ENCODE peak calls at places on chromosomes 13 and 19, in five cellular contexts. One of them, this sample, is unnamed.

GRCh38 chr19:2554856-2555255 is 78.9 kb downstream of the GADD45B start:
- DNase-seq in heart right ventricle: no peak
- DNase-seq in fibroblast of pulmonary artery: peak
- DNase-seq in ovary: no peak
- DNase-seq in OCI-LY7: no peak
- DNase-seq in this sample: no peak

GRCh38 chr19:57759096-57759495 is 10.4 kb upstream of the ZNF586 start:
- DNase-seq in heart right ventricle: no peak
- DNase-seq in fibroblast of pulmonary artery: no peak
- DNase-seq in ovary: no peak
- DNase-seq in OCI-LY7: no peak
- DNase-seq in this sample: no peak

GRCh38 chr19:32339988-32340874 is 5.2 kb upstream of the ZNF507 start:
- DNase-seq in heart right ventricle: peak
- DNase-seq in fibroblast of pulmonary artery: peak
- DNase-seq in ovary: peak
- DNase-seq in OCI-LY7: peak
- DNase-seq in this sample: peak

GRCh38 chr19:32649751-32650150 is 25.2 kb downstream of the ANKRD27 start:
- DNase-seq in heart right ventricle: peak
- DNase-seq in fibroblast of pulmonary artery: no peak
- DNase-seq in ovary: no peak
- DNase-seq in OCI-LY7: no peak
- DNase-seq in this sample: no peak

GRCh38 chr19:33472696-33473624 is 48.6 kb downstream of the PEPD start:
- DNase-seq in heart right ventricle: no peak
- DNase-seq in fibroblast of pulmonary artery: peak
- DNase-seq in ovary: no peak
- DNase-seq in OCI-LY7: no peak
- DNase-seq in this sample: peak

GRCh38 chr19:33484226-33484774 is 37.3 kb downstream of the PEPD start:
- DNase-seq in heart right ventricle: no peak
- DNase-seq in fibroblast of pulmonary artery: no peak
- DNase-seq in ovary: no peak
- DNase-seq in OCI-LY7: no peak
- DNase-seq in this sample: no peak

GRCh38 chr13:44879452-44880058 is 109.7 kb downstream of the NUFIP1 start:
- DNase-seq in heart right ventricle: no peak
- DNase-seq in fibroblast of pulmonary artery: peak
- DNase-seq in ovary: no peak
- DNase-seq in OCI-LY7: peak
- DNase-seq in this sample: peak

GRCh38 chr13:77309254-77309653 is 17.6 kb downstream of the MYCBP2 start:
- DNase-seq in heart right ventricle: no peak
- DNase-seq in fibroblast of pulmonary artery: no peak
- DNase-seq in ovary: no peak
- DNase-seq in OCI-LY7: no peak
- DNase-seq in this sample: no peak

GRCh38 chr13:87661471-87661870 is 9.7 kb upstream of the SLITRK5 start:
- DNase-seq in heart right ventricle: no peak
- DNase-seq in fibroblast of pulmonary artery: peak
- DNase-seq in ovary: no peak
- DNase-seq in OCI-LY7: no peak
- DNase-seq in this sample: peak

GRCh38 chr13:102769679-102770078 is 3.9 kb downstream of the TEX30 start:
- DNase-seq in heart right ventricle: no peak
- DNase-seq in fibroblast of pulmonary artery: peak
- DNase-seq in ovary: no peak
- DNase-seq in OCI-LY7: no peak
- DNase-seq in this sample: peak

GRCh38 chr19:13163609-13164364 is 13.6 kb downstream of the IER2 start:
- DNase-seq in heart right ventricle: peak
- DNase-seq in fibroblast of pulmonary artery: peak
- DNase-seq in ovary: peak
- DNase-seq in OCI-LY7: peak
- DNase-seq in this sample: no peak

GRCh38 chr13:39897636-39898035 is 242.2 kb downstream of the COG6 start:
- DNase-seq in heart right ventricle: no peak
- DNase-seq in fibroblast of pulmonary artery: peak
- DNase-seq in ovary: no peak
- DNase-seq in OCI-LY7: no peak
- DNase-seq in this sample: no peak

GRCh38 chr13:49448753-49449152 is 4.7 kb downstream of the SETDB2 start:
- DNase-seq in heart right ventricle: no peak
- DNase-seq in fibroblast of pulmonary artery: no peak
- DNase-seq in ovary: no peak
- DNase-seq in OCI-LY7: no peak
- DNase-seq in this sample: no peak

GRCh38 chr19:12777217-12778019 is 2.1 kb upstream of the HOOK2 start:
- DNase-seq in heart right ventricle: peak
- DNase-seq in fibroblast of pulmonary artery: peak
- DNase-seq in ovary: peak
- DNase-seq in OCI-LY7: peak
- DNase-seq in this sample: no peak

GRCh38 chr13:18212873-18213272 is 968.8 kb downstream of the TUBA3C start:
- DNase-seq in heart right ventricle: peak
- DNase-seq in fibroblast of pulmonary artery: peak
- DNase-seq in ovary: no peak
- DNase-seq in OCI-LY7: no peak
- DNase-seq in this sample: peak

GRCh38 chr19:8233370-8233769 is 24.2 kb downstream of the CERS4 start:
- DNase-seq in heart right ventricle: no peak
- DNase-seq in fibroblast of pulmonary artery: no peak
- DNase-seq in ovary: no peak
- DNase-seq in OCI-LY7: no peak
- DNase-seq in this sample: no peak

GRCh38 chr19:5064896-5065295 is 96.0 kb downstream of the KDM4B start:
- DNase-seq in heart right ventricle: no peak
- DNase-seq in fibroblast of pulmonary artery: no peak
- DNase-seq in ovary: no peak
- DNase-seq in OCI-LY7: no peak
- DNase-seq in this sample: no peak

GRCh38 chr13:30810261-30810701 is 74.9 kb downstream of the ALOX5AP start:
- DNase-seq in heart right ventricle: no peak
- DNase-seq in fibroblast of pulmonary artery: no peak
- DNase-seq in ovary: no peak
- DNase-seq in OCI-LY7: no peak
- DNase-seq in this sample: peak

GRCh38 chr13:38766799-38767198 is 79.9 kb downstream of the FREM2 start:
- DNase-seq in heart right ventricle: no peak
- DNase-seq in fibroblast of pulmonary artery: no peak
- DNase-seq in ovary: no peak
- DNase-seq in OCI-LY7: no peak
- DNase-seq in this sample: no peak

GRCh38 chr19:38875656-38876345 is 2.3 kb downstream of the RINL start:
- DNase-seq in heart right ventricle: no peak
- DNase-seq in fibroblast of pulmonary artery: no peak
- DNase-seq in ovary: no peak
- DNase-seq in OCI-LY7: no peak
- DNase-seq in this sample: no peak
- TF ChIP-seq CTCF in heart right ventricle: no peak
- TF ChIP-seq CTCF in fibroblast of pulmonary artery: no peak
- TF ChIP-seq CTCF in ovary: no peak
- TF ChIP-seq CTCF in OCI-LY7: no peak
- TF ChIP-seq CTCF in this sample: no peak

GRCh38 chr13:41916173-41916954 is 44.5 kb downstream of the VWA8 start:
- DNase-seq in heart right ventricle: no peak
- DNase-seq in fibroblast of pulmonary artery: peak
- DNase-seq in ovary: no peak
- DNase-seq in OCI-LY7: peak
- DNase-seq in this sample: peak
- H3K4me3 ChIP-seq in heart right ventricle: peak
- H3K4me3 ChIP-seq in fibroblast of pulmonary artery: no peak
- H3K4me3 ChIP-seq in ovary: no peak
- H3K4me3 ChIP-seq in OCI-LY7: peak
- H3K4me3 ChIP-seq in this sample: no peak

DNA sequence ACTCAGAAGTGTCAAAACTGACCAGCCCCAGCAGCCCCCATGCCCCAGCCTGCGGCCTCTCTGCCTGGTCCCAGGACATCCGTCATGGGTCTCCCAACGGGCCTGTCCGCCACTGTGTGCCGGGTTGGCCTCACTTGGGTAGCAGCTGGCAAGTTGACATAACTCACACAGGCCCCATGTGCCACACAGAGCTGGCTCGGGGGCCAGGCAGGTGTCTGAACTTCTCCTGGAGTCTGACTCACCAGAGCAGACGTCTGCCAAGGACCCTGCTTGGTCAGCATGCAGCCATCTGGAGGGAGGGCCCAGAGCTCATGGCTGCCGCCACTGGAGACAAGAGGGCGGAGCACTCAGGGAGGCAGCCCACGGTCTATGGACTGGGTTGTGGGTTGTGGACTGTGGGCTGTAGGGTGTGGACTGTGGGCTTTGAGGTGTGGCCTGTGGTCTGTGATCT is 32.0 kb upstream of the TMEM255B start:
- DNase-seq in heart right ventricle: no peak
- DNase-seq in fibroblast of pulmonary artery: no peak
- DNase-seq in ovary: no peak
- DNase-seq in OCI-LY7: no peak
- DNase-seq in this sample: peak
- TF ChIP-seq CTCF in heart right ventricle: no peak
- TF ChIP-seq CTCF in fibroblast of pulmonary artery: no peak
- TF ChIP-seq CTCF in ovary: no peak
- TF ChIP-seq CTCF in OCI-LY7: no peak
- TF ChIP-seq CTCF in this sample: no peak

GRCh38 chr13:98511435-98511834 is 65.5 kb downstream of the STK24 start:
- DNase-seq in heart right ventricle: no peak
- DNase-seq in fibroblast of pulmonary artery: no peak
- DNase-seq in ovary: no peak
- DNase-seq in OCI-LY7: no peak
- DNase-seq in this sample: no peak

GRCh38 chr13:98514268-98514667 is 62.6 kb downstream of the STK24 start:
- DNase-seq in heart right ventricle: no peak
- DNase-seq in fibroblast of pulmonary artery: no peak
- DNase-seq in ovary: no peak
- DNase-seq in OCI-LY7: no peak
- DNase-seq in this sample: no peak

GRCh38 chr13:98512774-98513327 is 64.1 kb downstream of the STK24 start:
- DNase-seq in heart right ventricle: no peak
- DNase-seq in fibroblast of pulmonary artery: no peak
- DNase-seq in ovary: no peak
- DNase-seq in OCI-LY7: no peak
- DNase-seq in this sample: no peak

GRCh38 chr13:98515804-98516465 is 61.0 kb downstream of the STK24 start:
- DNase-seq in heart right ventricle: no peak
- DNase-seq in fibroblast of pulmonary artery: no peak
- DNase-seq in ovary: no peak
- DNase-seq in OCI-LY7: no peak
- DNase-seq in this sample: no peak

DNA sequence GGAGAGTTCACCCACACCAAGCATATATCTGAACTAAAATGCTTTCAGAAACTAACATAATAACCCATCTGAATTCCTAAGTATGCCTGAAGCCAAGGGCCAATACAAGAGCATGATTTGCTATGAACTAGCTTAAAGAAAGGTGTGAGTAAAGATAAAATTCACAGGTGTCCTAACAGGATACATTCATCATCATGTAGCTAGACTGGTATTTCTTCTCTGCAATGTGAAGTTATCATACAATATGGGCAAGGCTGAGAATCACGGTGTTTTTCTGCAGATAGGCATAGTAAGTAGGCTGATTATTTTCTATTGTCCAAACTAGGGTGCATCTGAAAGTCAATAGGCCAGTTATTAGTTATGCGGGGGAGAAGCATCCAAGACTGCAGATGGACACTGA is 63.1 kb downstream of the STK24 start:
- DNase-seq in heart right ventricle: no peak
- DNase-seq in fibroblast of pulmonary artery: no peak
- DNase-seq in ovary: no peak
- DNase-seq in OCI-LY7: no peak
- DNase-seq in this sample: peak
- H3K4me3 ChIP-seq in heart right ventricle: no peak
- H3K4me3 ChIP-seq in fibroblast of pulmonary artery: no peak
- H3K4me3 ChIP-seq in ovary: no peak
- H3K4me3 ChIP-seq in OCI-LY7: no peak
- H3K4me3 ChIP-seq in this sample: no peak

GRCh38 chr13:46728777-46729176 is 68.2 kb downstream of the ESD start:
- DNase-seq in heart right ventricle: no peak
- DNase-seq in fibroblast of pulmonary artery: peak
- DNase-seq in ovary: no peak
- DNase-seq in OCI-LY7: peak
- DNase-seq in this sample: peak
- TF ChIP-seq CTCF in heart right ventricle: no peak
- TF ChIP-seq CTCF in fibroblast of pulmonary artery: peak
- TF ChIP-seq CTCF in ovary: no peak
- TF ChIP-seq CTCF in OCI-LY7: peak
- TF ChIP-seq CTCF in this sample: peak

GRCh38 chr19:15122331-15123030 is 15.3 kb downstream of the SYDE1 start:
- DNase-seq in heart right ventricle: no peak
- DNase-seq in fibroblast of pulmonary artery: no peak
- DNase-seq in ovary: no peak
- DNase-seq in OCI-LY7: no peak
- DNase-seq in this sample: no peak

GRCh38 chr19:15123031-15123890 is 16.1 kb downstream of the SYDE1 start:
- DNase-seq in heart right ventricle: no peak
- DNase-seq in fibroblast of pulmonary artery: no peak
- DNase-seq in ovary: no peak
- DNase-seq in OCI-LY7: no peak
- DNase-seq in this sample: no peak

GRCh38 chr19:15125232-15126067 is 18.2 kb downstream of the SYDE1 start:
- DNase-seq in heart right ventricle: peak
- DNase-seq in fibroblast of pulmonary artery: peak
- DNase-seq in ovary: peak
- DNase-seq in OCI-LY7: peak
- DNase-seq in this sample: peak

GRCh38 chr19:15124572-15125231 is 17.5 kb downstream of the SYDE1 start:
- DNase-seq in heart right ventricle: no peak
- DNase-seq in fibroblast of pulmonary artery: no peak
- DNase-seq in ovary: no peak
- DNase-seq in OCI-LY7: peak
- DNase-seq in this sample: no peak

DNA sequence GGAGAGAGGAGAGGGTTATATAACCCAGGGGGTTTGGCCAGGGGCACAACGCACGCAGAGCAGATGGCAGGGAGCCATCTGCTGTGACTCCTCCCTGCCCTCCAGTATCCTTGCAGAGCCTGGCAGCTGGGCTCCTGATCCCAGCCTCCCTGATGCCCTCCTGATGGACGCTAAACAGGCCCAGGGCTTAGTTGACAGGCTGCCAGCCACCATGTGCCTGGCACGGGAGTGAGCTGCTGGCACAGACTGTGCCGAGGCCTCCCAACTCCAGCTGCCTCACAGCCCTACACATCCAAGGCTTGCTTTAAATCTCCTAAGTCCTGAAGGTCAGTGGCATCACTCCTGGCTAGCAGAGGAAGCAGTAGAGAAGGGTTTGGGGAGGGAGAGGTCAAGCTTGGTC is 16.7 kb downstream of the SYDE1 start:
- DNase-seq in heart right ventricle: peak
- DNase-seq in fibroblast of pulmonary artery: peak
- DNase-seq in ovary: peak
- DNase-seq in OCI-LY7: no peak
- DNase-seq in this sample: no peak
- H3K4me3 ChIP-seq in heart right ventricle: peak
- H3K4me3 ChIP-seq in fibroblast of pulmonary artery: no peak
- H3K4me3 ChIP-seq in ovary: no peak
- H3K4me3 ChIP-seq in OCI-LY7: peak
- H3K4me3 ChIP-seq in this sample: no peak